ENCODE peak calls at places on chromosomes 3 and 15, in nine cellular contexts. S is left colon; X is pancreas; J is A549; A is HEK293T; Q is HTR-8/SVneo; R is fibroblast of the conjunctiva; B is fibroblast of pulmonary artery; V is activated T-helper 1 cell treated with anti-CD3 and anti-CD28 coated beads, Interleukin-2, amount 50 U/mL, for 16 hours. K is an unnamed sample.

GRCh38 chr3:171260430-171260829 is 199.8 kb downstream of the TNIK start:
- DNase-seq in S (no peak), X (no peak), J (no peak), A (no peak), Q (no peak), R (no peak), B (no peak), V (no peak), K (no peak)

GRCh38 chr15:78709263-78709882 is 68.4 kb upstream of the CHRNB4 start:
- DNase-seq in S (peak; percentile 45), X (peak; percentile 66), J (peak; percentile 86), A (peak; percentile 86), Q (peak; percentile 65), R (no peak), B (peak; percentile 34), V (peak; percentile 34), K (peak; percentile 67)

GRCh38 chr15:73752817-73753214 is 335 bp downstream of the INSYN1 start:
- DNase-seq in S (no peak), X (no peak), J (peak; percentile 15), A (peak; percentile 65), Q (no peak), R (no peak), B (peak; percentile 14), V (no peak), K (no peak)

GRCh38 chr3:24160424-24160823 is 215.3 kb downstream of the NR1D2 start:
- DNase-seq in S (no peak), X (no peak), J (no peak), A (no peak), Q (peak; percentile 21), R (no peak), B (peak; percentile 47), V (no peak), K (no peak)

GRCh38 chr15:94234300-94234699 is 2.9 kb downstream of the MCTP2 start:
- DNase-seq in S (no peak), X (no peak), J (no peak), A (no peak), Q (no peak), R (no peak), B (peak; percentile 7), V (no peak), K (no peak)

GRCh38 chr3:170866499-170866898 is 3.5 kb downstream of the RPL22L1 start:
- DNase-seq in S (no peak), X (no peak), J (no peak), A (no peak), Q (no peak), R (no peak), B (no peak), V (no peak), K (no peak)

GRCh38 chr3:28224430-28224829 is 17.0 kb upstream of the CMC1 start:
- DNase-seq in S (no peak), X (no peak), J (no peak), A (no peak), Q (no peak), R (no peak), B (no peak), V (no peak), K (no peak)

GRCh38 chr3:23256741-23257435 is 53.8 kb downstream of the UBE2E2 start:
- DNase-seq in S (no peak), X (no peak), J (no peak), A (no peak), Q (no peak), R (no peak), B (no peak), V (no peak), K (no peak)

GRCh38 chr3:32484437-32484836 is 18.2 kb downstream of the CMTM6 start:
- DNase-seq in S (no peak), X (no peak), J (no peak), A (no peak), Q (no peak), R (no peak), B (no peak), V (no peak), K (no peak)

GRCh38 chr3:102454101-102454625 is 19.3 kb downstream of the ZPLD1 start:
- DNase-seq in S (no peak), X (no peak), J (no peak), A (no peak), Q (no peak), R (no peak), B (no peak), V (no peak), K (no peak)

GRCh38 chr3:38560284-38560683 is 64.1 kb downstream of the EXOG start:
- DNase-seq in S (peak; percentile 5), X (no peak), J (no peak), A (no peak), Q (no peak), R (no peak), B (no peak), V (no peak), K (peak; percentile 21)

GRCh38 chr3:102715030-102715697 is 280.3 kb downstream of the ZPLD1 start:
- DNase-seq in S (no peak), X (no peak), J (peak; percentile 2), A (no peak), Q (no peak), R (no peak), B (no peak), V (no peak), K (no peak)

GRCh38 chr3:171168086-171168485 is 141.6 kb upstream of the SLC2A2 start:
- DNase-seq in S (no peak), X (no peak), J (peak; percentile 59), A (peak; percentile 33), Q (peak; percentile 45), R (no peak), B (peak; percentile 44), V (no peak), K (no peak)

GRCh38 chr15:94110476-94111130 is 120.8 kb upstream of the MCTP2 start:
- DNase-seq in S (no peak), X (no peak), J (no peak), A (no peak), Q (no peak), R (no peak), B (no peak), V (no peak), K (peak; percentile 51)

GRCh38 chr3:188915137-188915536 is 256.6 kb upstream of the TPRG1 start:
- DNase-seq in S (no peak), X (no peak), J (no peak), A (no peak), Q (no peak), R (peak; percentile 29), B (peak; percentile 56), V (no peak), K (no peak)

GRCh38 chr3:169923189-169923588 is 11.8 kb downstream of the SAMD7 start:
- DNase-seq in S (peak; percentile 84), X (peak; percentile 84), J (no peak), A (no peak), Q (no peak), R (peak; percentile 26), B (peak; percentile 55), V (no peak), K (no peak)

GRCh38 chr3:54215521-54215920 is 93.2 kb downstream of the CACNA2D3 start:
- DNase-seq in S (no peak), X (no peak), J (no peak), A (no peak), Q (no peak), R (no peak), B (no peak), V (no peak), K (no peak)

GRCh38 chr3:13792512-13793347 is 87.1 kb downstream of the WNT7A start:
- DNase-seq in S (no peak), X (no peak), J (no peak), A (no peak), Q (no peak), R (no peak), B (no peak), V (no peak), K (no peak)

GRCh38 chr15:98292442-98293240 is 332.1 kb downstream of the ARRDC4 start:
- DNase-seq in S (no peak), X (peak; percentile 44), J (peak; percentile 74), A (peak; percentile 86), Q (peak; percentile 62), R (no peak), B (peak; percentile 4), V (no peak), K (peak; percentile 63)

GRCh38 chr3:120457827-120458226 is 7.0 kb upstream of the FSTL1 start:
- DNase-seq in S (no peak), X (no peak), J (no peak), A (no peak), Q (no peak), R (no peak), B (no peak), V (no peak), K (no peak)

GRCh38 chr15:31437686-31438085 is 111.1 kb downstream of the KLF13 start:
- DNase-seq in S (no peak), X (no peak), J (no peak), A (no peak), Q (no peak), R (no peak), B (no peak), V (no peak), K (no peak)

GRCh38 chr3:66588340-66588847 is 87.6 kb upstream of the LRIG1 start:
- DNase-seq in S (no peak), X (no peak), J (no peak), A (no peak), Q (no peak), R (peak; percentile 72), B (no peak), V (no peak), K (peak; percentile 13)

GRCh38 chr3:122975163-122975923 is 52.2 kb downstream of the SEMA5B start:
- DNase-seq in S (peak; percentile 47), X (peak; percentile 35), J (no peak), A (no peak), Q (peak; percentile 71), R (no peak), B (peak; percentile 16), V (no peak), K (no peak)

GRCh38 chr3:134372405-134373277 is 1.6 kb downstream of the AMOTL2 start:
- DNase-seq in S (no peak), X (no peak), J (no peak), A (no peak), Q (no peak), R (no peak), B (no peak), V (no peak), K (no peak)

GRCh38 chr3:70531838-70532489 is 219.5 kb upstream of the MDFIC2 start:
- DNase-seq in S (no peak), X (peak; percentile 67), J (no peak), A (no peak), Q (no peak), R (no peak), B (no peak), V (no peak), K (no peak)

GRCh38 chr3:43434431-43434830 is 148.1 kb downstream of the SNRK start:
- DNase-seq in S (no peak), X (no peak), J (no peak), A (no peak), Q (no peak), R (no peak), B (no peak), V (no peak), K (no peak)

GRCh38 chr3:84522893-84523292 is 435.9 kb upstream of the CADM2 start:
- DNase-seq in S (no peak), X (no peak), J (no peak), A (no peak), Q (no peak), R (no peak), B (no peak), V (no peak), K (no peak)

GRCh38 chr15:48761393-48762158 is 49.3 kb downstream of the CEP152 start:
- DNase-seq in S (no peak), X (no peak), J (no peak), A (no peak), Q (no peak), R (no peak), B (no peak), V (no peak), K (no peak)

GRCh38 chr3:122681294-122682015 is 816 bp downstream of the PARP14 start:
- DNase-seq in S (no peak), X (no peak), J (no peak), A (no peak), Q (no peak), R (no peak), B (peak; percentile 5), V (no peak), K (peak; percentile 10)

GRCh38 chr3:123156276-123156995 is 45.3 kb upstream of the SEC22A start:
- DNase-seq in S (no peak), X (no peak), J (no peak), A (no peak), Q (no peak), R (no peak), B (no peak), V (no peak), K (no peak)

GRCh38 chr3:73868688-73869315 is 244.1 kb upstream of the PDZRN3 start:
- DNase-seq in S (no peak), X (peak; percentile 19), J (peak; percentile 7), A (peak; percentile 23), Q (peak; percentile 20), R (peak; percentile 27), B (peak; percentile 57), V (no peak), K (no peak)

K was measured in SJSA1.